ENCODE peak calls at places on chromosomes 7 and 10, in ten cellular contexts. H is amygdala; Y is COR-L47; Z is activated T-cell treated with anti-CD3 and anti-CD28 coated beads, Interleukin-2, amount 50 U/mL, for 72 hours; L is cerebellum; T is DMS 273 treated with DMSO at 0.1 percent for 48 hours; W is NCI-H1105; U is suprapubic skin; R is stimulated activated naive CD8-positive, alpha-beta T cell treated with anti-CD3 and anti-CD28 coated beads, Interleukin-15, Interleukin-2, amounts not matched to agents 100 U/mL and 50 U/mL, for 24 hours; G is Right ventricle myocardium superior. K is an unnamed sample.

GRCh38 chr7:17434191-17434590 is 135.7 kb downstream of the AHR start:
- DNase-seq in H (no peak), Y (no peak), Z (no peak), L (no peak), T (no peak), W (no peak), U (no peak), R (no peak), G (no peak), K (no peak)

GRCh38 chr7:46705416-46706255 is 784.6 kb upstream of the IGFBP3 start:
- DNase-seq in H (no peak), Y (no peak), Z (no peak), L (no peak), T (no peak), W (no peak), U (no peak), R (no peak), G (no peak), K (no peak)

GRCh38 chr7:98297619-98298286 is 16.3 kb downstream of the BRI3 start:
- DNase-seq in H (no peak), Y (no peak), Z (no peak), L (no peak), T (no peak), W (no peak), U (no peak), R (no peak), G (no peak), K (no peak)

GRCh38 chr10:2942937-2943336 is 124.4 kb upstream of the PFKP start:
- DNase-seq in H (no peak), Y (no peak), Z (no peak), L (no peak), T (no peak), W (no peak), U (no peak), R (no peak), G (no peak), K (no peak)

GRCh38 chr10:7329219-7329618 is 81.6 kb downstream of the SFMBT2 start:
- DNase-seq in H (no peak), Y (no peak), Z (no peak), L (no peak), T (no peak), W (no peak), U (no peak), R (no peak), G (no peak), K (no peak)

GRCh38 chr7:108454317-108454673 is 1.9 kb downstream of the NRCAM start:
- DNase-seq in H (no peak), Y (no peak), Z (no peak), L (no peak), T (no peak), W (no peak), U (no peak), R (no peak), G (no peak), K (no peak)

GRCh38 chr7:103348452-103348851 is 1.0 kb downstream of the PSMC2 start:
- DNase-seq in H (no peak), Y (no peak), Z (no peak), L (no peak), T (no peak), W (no peak), U (no peak), R (no peak), G (no peak), K (no peak)

GRCh38 chr7:135678612-135679575 is 16.6 kb downstream of the STMP1 start:
- DNase-seq in H (no peak), Y (peak; percentile 32), Z (no peak), L (no peak), T (peak; percentile 3), W (peak; percentile 80), U (no peak), R (no peak), G (peak; percentile 75), K (peak; percentile 77)

GRCh38 chr10:87816163-87816841 is 1.7 kb downstream of the ATAD1 start:
- DNase-seq in H (no peak), Y (no peak), Z (no peak), L (no peak), T (no peak), W (no peak), U (no peak), R (no peak), G (no peak), K (no peak)

K was measured in prostate gland.